ENCODE peak calls at places on chromosome 10, in four cellular contexts. S is nephron progenitor cell, Q is sigmoid colon, P is prostate gland. R is an unnamed sample.

GRCh38 chr10:34813626-34814227 is 1.4 kb downstream of the PARD3 start:
- DNase-seq in S (peak), Q (no peak), P (peak), R (peak)

GRCh38 chr10:103649654-103650423 is 156.3 kb downstream of the NEURL1 start:
- DNase-seq in S (no peak), Q (no peak), P (no peak), R (no peak)

GRCh38 chr10:89783406-89783805 is 82.0 kb downstream of the KIF20B start:
- DNase-seq in S (no peak), Q (no peak), P (no peak), R (no peak)

GRCh38 chr10:24706479-24707118 is 17.1 kb downstream of the ARHGAP21 start:
- DNase-seq in S (no peak), Q (no peak), P (no peak), R (no peak)

GRCh38 chr10:22606164-22606614 is 108.2 kb downstream of the PIP4K2A start:
- DNase-seq in S (no peak), Q (peak), P (no peak), R (no peak)

GRCh38 chr10:3745582-3745981 is 39.4 kb downstream of the KLF6 start:
- DNase-seq in S (no peak), Q (no peak), P (no peak), R (no peak)

GRCh38 chr10:108132303-108132702 is 967.8 kb upstream of the SORCS1 start:
- DNase-seq in S (no peak), Q (no peak), P (no peak), R (peak)

GRCh38 chr10:51960494-51960895 is 261.1 kb upstream of the CSTF2T start:
- DNase-seq in S (peak), Q (no peak), P (no peak), R (no peak)

GRCh38 chr10:23095966-23096813 is 811 bp downstream of the MSRB2 start:
- DNase-seq in S (peak), Q (peak), P (peak), R (peak)

GRCh38 chr10:25758041-25758457 is 176.0 kb upstream of the MYO3A start:
- DNase-seq in S (peak), Q (no peak), P (no peak), R (no peak)

DNA sequence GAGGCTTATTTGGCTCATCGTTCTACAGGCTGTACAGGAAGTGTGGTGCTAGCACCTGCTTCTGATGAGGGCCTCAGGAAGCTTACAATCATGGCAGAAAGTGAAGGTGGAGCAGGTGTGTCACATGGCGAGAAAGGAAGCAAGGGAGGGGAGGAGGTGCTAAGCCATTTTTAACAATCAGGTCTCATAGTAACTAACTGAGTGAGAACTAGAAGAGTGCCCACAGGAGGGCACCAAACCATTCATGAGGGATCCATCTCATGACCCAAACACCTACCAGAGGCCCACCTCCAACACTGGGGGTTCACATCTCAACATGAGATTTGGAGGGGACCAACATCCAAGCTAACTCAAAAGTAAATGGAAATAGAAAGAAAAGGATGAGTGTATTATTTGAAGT is 78.1 kb downstream of the CXCL12 start:
- DNase-seq in S (no peak), Q (no peak), P (no peak), R (no peak)
- TF ChIP-seq CTCF in S (no peak), Q (no peak), P (no peak), R (no peak)

DNA sequence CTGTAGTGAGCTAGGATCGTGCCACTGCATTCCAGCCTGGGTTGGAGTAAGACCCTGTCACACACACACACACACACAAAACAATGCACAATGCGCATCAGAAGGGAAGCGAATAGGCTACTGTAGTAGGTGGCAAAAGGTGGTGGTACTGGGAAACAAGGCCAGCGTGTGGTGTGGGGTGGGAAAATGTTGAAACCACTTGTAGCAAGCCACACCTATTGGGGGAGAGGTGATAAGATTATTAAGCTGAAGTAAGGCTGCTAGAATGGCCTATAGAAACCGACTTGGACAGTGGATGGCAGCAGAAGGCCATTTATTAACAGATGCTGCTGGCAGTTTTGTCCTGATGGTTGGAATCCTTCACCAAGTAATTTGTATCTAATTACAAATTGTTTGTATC is 7.2 kb upstream of the CHCHD1 start:
- DNase-seq in S (no peak), Q (no peak), P (no peak), R (no peak)
- TF ChIP-seq CTCF in S (no peak), Q (no peak), P (no peak), R (no peak)

GRCh38 chr10:124018886-124019525 is 74.4 kb downstream of the CHST15 start:
- DNase-seq in S (no peak), Q (no peak), P (no peak), R (no peak)

GRCh38 chr10:124020871-124021823 is 72.3 kb downstream of the CHST15 start:
- DNase-seq in S (no peak), Q (no peak), P (peak), R (no peak)

GRCh38 chr10:124022066-124022465 is 71.3 kb downstream of the CHST15 start:
- DNase-seq in S (no peak), Q (no peak), P (no peak), R (no peak)

GRCh38 chr10:124017729-124018128 is 75.7 kb downstream of the CHST15 start:
- DNase-seq in S (no peak), Q (no peak), P (no peak), R (no peak)

GRCh38 chr10:124019886-124020797 is 73.3 kb downstream of the CHST15 start:
- DNase-seq in S (no peak), Q (no peak), P (no peak), R (no peak)
- TF ChIP-seq CTCF in S (no peak), Q (no peak), P (no peak), R (no peak)

GRCh38 chr10:17174626-17175025 is 26.8 kb downstream of the TRDMT1 start:
- DNase-seq in S (no peak), Q (no peak), P (no peak), R (no peak)

GRCh38 chr10:17175551-17175950 is 25.9 kb downstream of the TRDMT1 start:
- DNase-seq in S (no peak), Q (no peak), P (no peak), R (no peak)

GRCh38 chr10:17177014-17177413 is 24.5 kb downstream of the TRDMT1 start:
- DNase-seq in S (no peak), Q (no peak), P (no peak), R (no peak)

GRCh38 chr10:17179002-17179401 is 22.5 kb downstream of the TRDMT1 start:
- DNase-seq in S (no peak), Q (no peak), P (no peak), R (no peak)

GRCh38 chr10:17178006-17178405 is 23.5 kb downstream of the TRDMT1 start:
- DNase-seq in S (no peak), Q (no peak), P (no peak), R (no peak)
- TF ChIP-seq CTCF in S (no peak), Q (no peak), P (no peak), R (no peak)

GRCh38 chr10:44925811-44926760 is 14.9 kb downstream of the TMEM72 start:
- DNase-seq in S (no peak), Q (peak), P (no peak), R (no peak)

GRCh38 chr10:44923611-44924010 is 12.5 kb downstream of the TMEM72 start:
- DNase-seq in S (no peak), Q (no peak), P (no peak), R (no peak)

GRCh38 chr10:44926771-44927751 is 15.9 kb downstream of the TMEM72 start:
- DNase-seq in S (no peak), Q (peak), P (no peak), R (no peak)

GRCh38 chr10:44924261-44925040 is 13.3 kb downstream of the TMEM72 start:
- DNase-seq in S (no peak), Q (peak), P (no peak), R (no peak)

GRCh38 chr10:44925224-44925623 is 14.1 kb downstream of the TMEM72 start:
- DNase-seq in S (peak), Q (peak), P (no peak), R (no peak)
- TF ChIP-seq CTCF in S (peak), Q (no peak), P (no peak), R (no peak)

GRCh38 chr10:48614481-48615383 is 9.9 kb upstream of the ARHGAP22 start:
- DNase-seq in S (no peak), Q (no peak), P (no peak), R (peak)
- TF ChIP-seq CTCF in S (no peak), Q (no peak), P (no peak), R (no peak)

DNA sequence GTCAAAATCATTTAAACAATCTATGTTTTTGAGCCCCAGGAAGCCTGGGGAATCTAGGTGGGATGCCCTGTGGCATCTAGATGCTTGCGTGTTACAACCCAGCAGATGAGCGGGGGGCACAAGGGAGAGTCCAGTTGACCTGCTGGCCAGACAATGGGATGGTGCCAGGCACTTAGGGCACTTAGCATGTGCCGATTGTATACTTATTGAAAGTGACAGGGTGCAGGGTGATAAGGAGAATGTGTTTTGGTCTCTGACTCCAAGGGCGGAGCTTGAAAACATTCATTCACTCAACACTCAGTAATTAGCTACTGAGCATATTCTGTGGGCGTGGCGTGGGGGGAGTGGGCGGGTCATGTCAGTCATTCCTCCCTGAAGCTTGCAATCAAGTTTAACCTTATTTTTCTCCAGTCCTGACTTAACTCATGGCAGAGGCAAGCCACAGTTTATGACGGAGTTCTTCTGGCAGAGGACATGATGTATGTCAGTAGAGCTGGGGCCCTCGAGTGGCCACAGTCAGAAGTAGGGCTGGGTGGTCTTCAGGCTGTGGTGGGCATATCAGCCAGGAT is 115.1 kb downstream of the PRKCQ start:
- DNase-seq in S (no peak), Q (no peak), P (no peak), R (no peak)
- TF ChIP-seq CTCF in S (no peak), Q (no peak), P (no peak), R (no peak)

GRCh38 chr10:131270461-131271190 is 40.9 kb downstream of the TCERG1L start:
- DNase-seq in S (no peak), Q (no peak), P (no peak), R (no peak)

GRCh38 chr10:131272897-131273451 is 38.5 kb downstream of the TCERG1L start:
- DNase-seq in S (no peak), Q (no peak), P (no peak), R (no peak)

GRCh38 chr10:131273476-131273875 is 38.0 kb downstream of the TCERG1L start:
- DNase-seq in S (no peak), Q (no peak), P (no peak), R (no peak)

GRCh38 chr10:131271195-131271880 is 40.2 kb downstream of the TCERG1L start:
- DNase-seq in S (no peak), Q (no peak), P (no peak), R (no peak)

GRCh38 chr10:131271966-131272365 is 39.6 kb downstream of the TCERG1L start:
- DNase-seq in S (no peak), Q (no peak), P (no peak), R (no peak)
- TF ChIP-seq CTCF in S (no peak), Q (no peak), P (no peak), R (no peak)

R was measured in colonic mucosa.